ENCODE peak calls at places on chromosomes 16 and 17, in nine cellular contexts. One of them, this sample, is unnamed.
A peak's percentile ranks its signal among the peaks of the same experiment; 100 is the strongest.

GRCh38 chr16:81885976-81886586 is 107.0 kb downstream of the PLCG2 start:
- DNase-seq in nephron progenitor cell: peak; percentile 25
- DNase-seq in activated CD8-positive, alpha-beta memory T cell treated with anti-CD3 and anti-CD28 coated beads, Interleukin-2, amount 50 U/mL, for 4 hours: no peak
- DNase-seq in NCI-H774: no peak
- DNase-seq in head of caudate nucleus: no peak
- DNase-seq in AML-193: peak; percentile 38
- DNase-seq in germinal center: peak; percentile 67
- DNase-seq in HEK293T: peak; percentile 71
- DNase-seq in transverse colon: no peak
- DNase-seq in this sample: no peak

GRCh38 chr17:56694825-56695224 is 101.3 kb downstream of the NOG start:
- DNase-seq in nephron progenitor cell: no peak
- DNase-seq in activated CD8-positive, alpha-beta memory T cell treated with anti-CD3 and anti-CD28 coated beads, Interleukin-2, amount 50 U/mL, for 4 hours: no peak
- DNase-seq in NCI-H774: no peak
- DNase-seq in head of caudate nucleus: no peak
- DNase-seq in AML-193: no peak
- DNase-seq in germinal center: no peak
- DNase-seq in HEK293T: no peak
- DNase-seq in transverse colon: no peak
- DNase-seq in this sample: no peak

GRCh38 chr17:66523378-66524174 is 221.2 kb downstream of the PRKCA start:
- DNase-seq in nephron progenitor cell: no peak
- DNase-seq in activated CD8-positive, alpha-beta memory T cell treated with anti-CD3 and anti-CD28 coated beads, Interleukin-2, amount 50 U/mL, for 4 hours: no peak
- DNase-seq in NCI-H774: no peak
- DNase-seq in head of caudate nucleus: no peak
- DNase-seq in AML-193: no peak
- DNase-seq in germinal center: no peak
- DNase-seq in HEK293T: no peak
- DNase-seq in transverse colon: peak; percentile 70
- DNase-seq in this sample: no peak

GRCh38 chr17:76267051-76267576 is 2.0 kb downstream of the UBALD2 start:
- DNase-seq in nephron progenitor cell: no peak
- DNase-seq in activated CD8-positive, alpha-beta memory T cell treated with anti-CD3 and anti-CD28 coated beads, Interleukin-2, amount 50 U/mL, for 4 hours: no peak
- DNase-seq in NCI-H774: no peak
- DNase-seq in head of caudate nucleus: no peak
- DNase-seq in AML-193: no peak
- DNase-seq in germinal center: no peak
- DNase-seq in HEK293T: no peak
- DNase-seq in transverse colon: no peak
- DNase-seq in this sample: no peak

GRCh38 chr16:57341441-57342303 is 16.9 kb upstream of the CCL22 start:
- DNase-seq in nephron progenitor cell: no peak
- DNase-seq in activated CD8-positive, alpha-beta memory T cell treated with anti-CD3 and anti-CD28 coated beads, Interleukin-2, amount 50 U/mL, for 4 hours: no peak
- DNase-seq in NCI-H774: no peak
- DNase-seq in head of caudate nucleus: no peak
- DNase-seq in AML-193: no peak
- DNase-seq in germinal center: no peak
- DNase-seq in HEK293T: no peak
- DNase-seq in transverse colon: peak; percentile 73
- DNase-seq in this sample: no peak

GRCh38 chr16:72210072-72210471 is 38.1 kb upstream of the PMFBP1 start:
- DNase-seq in nephron progenitor cell: no peak
- DNase-seq in activated CD8-positive, alpha-beta memory T cell treated with anti-CD3 and anti-CD28 coated beads, Interleukin-2, amount 50 U/mL, for 4 hours: no peak
- DNase-seq in NCI-H774: no peak
- DNase-seq in head of caudate nucleus: no peak
- DNase-seq in AML-193: no peak
- DNase-seq in germinal center: no peak
- DNase-seq in HEK293T: no peak
- DNase-seq in transverse colon: no peak
- DNase-seq in this sample: no peak

GRCh38 chr17:39623356-39623950 is 3.3 kb upstream of the PPP1R1B start:
- DNase-seq in nephron progenitor cell: peak; percentile 92
- DNase-seq in activated CD8-positive, alpha-beta memory T cell treated with anti-CD3 and anti-CD28 coated beads, Interleukin-2, amount 50 U/mL, for 4 hours: peak; percentile 87
- DNase-seq in NCI-H774: peak; percentile 88
- DNase-seq in head of caudate nucleus: peak; percentile 90
- DNase-seq in AML-193: peak; percentile 84
- DNase-seq in germinal center: peak; percentile 87
- DNase-seq in HEK293T: peak; percentile 68
- DNase-seq in transverse colon: peak; percentile 94
- DNase-seq in this sample: peak; percentile 90

GRCh38 chr16:88905563-88905962 is 39.1 kb upstream of the PABPN1L start:
- DNase-seq in nephron progenitor cell: peak; percentile 68
- DNase-seq in activated CD8-positive, alpha-beta memory T cell treated with anti-CD3 and anti-CD28 coated beads, Interleukin-2, amount 50 U/mL, for 4 hours: no peak
- DNase-seq in NCI-H774: no peak
- DNase-seq in head of caudate nucleus: no peak
- DNase-seq in AML-193: no peak
- DNase-seq in germinal center: peak; percentile 79
- DNase-seq in HEK293T: peak; percentile 89
- DNase-seq in transverse colon: no peak
- DNase-seq in this sample: no peak

GRCh38 chr16:1493746-1494094 is 560 bp downstream of the TELO2 start:
- DNase-seq in nephron progenitor cell: no peak
- DNase-seq in activated CD8-positive, alpha-beta memory T cell treated with anti-CD3 and anti-CD28 coated beads, Interleukin-2, amount 50 U/mL, for 4 hours: no peak
- DNase-seq in NCI-H774: no peak
- DNase-seq in head of caudate nucleus: no peak
- DNase-seq in AML-193: no peak
- DNase-seq in germinal center: no peak
- DNase-seq in HEK293T: peak; percentile 31
- DNase-seq in transverse colon: no peak
- DNase-seq in this sample: no peak

GRCh38 chr16:72291531-72291981 is 119.6 kb upstream of the PMFBP1 start:
- DNase-seq in nephron progenitor cell: no peak
- DNase-seq in activated CD8-positive, alpha-beta memory T cell treated with anti-CD3 and anti-CD28 coated beads, Interleukin-2, amount 50 U/mL, for 4 hours: no peak
- DNase-seq in NCI-H774: no peak
- DNase-seq in head of caudate nucleus: no peak
- DNase-seq in AML-193: no peak
- DNase-seq in germinal center: no peak
- DNase-seq in HEK293T: no peak
- DNase-seq in transverse colon: no peak
- DNase-seq in this sample: no peak

GRCh38 chr17:48614904-48615211 is 234 bp downstream of the HOXB8 start:
- DNase-seq in nephron progenitor cell: no peak
- DNase-seq in activated CD8-positive, alpha-beta memory T cell treated with anti-CD3 and anti-CD28 coated beads, Interleukin-2, amount 50 U/mL, for 4 hours: no peak
- DNase-seq in NCI-H774: no peak
- DNase-seq in head of caudate nucleus: no peak
- DNase-seq in AML-193: no peak
- DNase-seq in germinal center: no peak
- DNase-seq in HEK293T: no peak
- DNase-seq in transverse colon: no peak
- DNase-seq in this sample: no peak

GRCh38 chr17:30203471-30203981 is 32.0 kb downstream of the SLC6A4 start:
- DNase-seq in nephron progenitor cell: no peak
- DNase-seq in activated CD8-positive, alpha-beta memory T cell treated with anti-CD3 and anti-CD28 coated beads, Interleukin-2, amount 50 U/mL, for 4 hours: no peak
- DNase-seq in NCI-H774: no peak
- DNase-seq in head of caudate nucleus: no peak
- DNase-seq in AML-193: no peak
- DNase-seq in germinal center: no peak
- DNase-seq in HEK293T: peak; percentile 17
- DNase-seq in transverse colon: no peak
- DNase-seq in this sample: no peak

GRCh38 chr17:42023524-42024349 is 3.8 kb downstream of the NKIRAS2 start:
- DNase-seq in nephron progenitor cell: no peak
- DNase-seq in activated CD8-positive, alpha-beta memory T cell treated with anti-CD3 and anti-CD28 coated beads, Interleukin-2, amount 50 U/mL, for 4 hours: no peak
- DNase-seq in NCI-H774: no peak
- DNase-seq in head of caudate nucleus: peak; percentile 14
- DNase-seq in AML-193: peak; percentile 87
- DNase-seq in germinal center: no peak
- DNase-seq in HEK293T: no peak
- DNase-seq in transverse colon: no peak
- DNase-seq in this sample: no peak